ENCODE peak calls at places on chromosomes 12 and 14, in four cellular contexts. I, N, X and O are unnamed samples.

GRCh38 chr12:91099836-91100235 is 11.5 kb downstream of the LUM start:
- DNase-seq in I (no peak), N (no peak), X (no peak), O (no peak)

GRCh38 chr14:69242311-69243224 is 17.4 kb upstream of the GALNT16 start:
- DNase-seq in I (peak), N (peak), X (peak), O (peak)

GRCh38 chr12:3170423-3171194 is 93.4 kb downstream of the TSPAN9 start:
- DNase-seq in I (no peak), N (peak), X (no peak), O (peak)

GRCh38 chr14:100393362-100393761 is 70.2 kb downstream of the SLC25A47 start:
- DNase-seq in I (no peak), N (no peak), X (no peak), O (no peak)

GRCh38 chr12:116535241-116535640 is 23.9 kb upstream of the MAP1LC3B2 start:
- DNase-seq in I (no peak), N (no peak), X (no peak), O (no peak)

GRCh38 chr12:102824218-102824835 is 92.7 kb downstream of the PAH start:
- DNase-seq in I (peak), N (peak), X (peak), O (peak)

GRCh38 chr14:52072266-52072780 is 3.5 kb upstream of the NID2 start:
- DNase-seq in I (no peak), N (no peak), X (no peak), O (no peak)

GRCh38 chr14:85534435-85534834 is 4.5 kb downstream of the FLRT2 start:
- DNase-seq in I (no peak), N (no peak), X (peak), O (peak)

GRCh38 chr14:62189698-62190097 is 427.5 kb downstream of the SNAPC1 start:
- DNase-seq in I (no peak), N (peak), X (no peak), O (peak)

GRCh38 chr14:58768977-58769376 is 131.2 kb downstream of the DACT1 start:
- DNase-seq in I (no peak), N (no peak), X (no peak), O (no peak)

GRCh38 chr12:968561-968960 is 19.1 kb upstream of the RAD52 start:
- DNase-seq in I (no peak), N (no peak), X (no peak), O (no peak)

GRCh38 chr12:124715121-124715990 is 147.9 kb upstream of the NCOR2 start:
- DNase-seq in I (no peak), N (peak), X (no peak), O (peak)

GRCh38 chr12:6965714-6966113 is 4.8 kb downstream of the PHB2 start:
- DNase-seq in I (peak), N (no peak), X (no peak), O (no peak)

GRCh38 chr12:26846419-26846818 is 13.4 kb upstream of the ITPR2 start:
- DNase-seq in I (no peak), N (no peak), X (no peak), O (no peak)

GRCh38 chr12:26845984-26846383 is 13.0 kb upstream of the ITPR2 start:
- DNase-seq in I (no peak), N (peak), X (no peak), O (no peak)

GRCh38 chr12:26843306-26843705 is 10.3 kb upstream of the ITPR2 start:
- DNase-seq in I (no peak), N (no peak), X (no peak), O (no peak)

GRCh38 chr12:26847431-26847830 is 14.4 kb upstream of the ITPR2 start:
- DNase-seq in I (no peak), N (no peak), X (no peak), O (no peak)

GRCh38 chr12:26845057-26845666 is 12.2 kb upstream of the ITPR2 start:
- DNase-seq in I (peak), N (no peak), X (peak), O (peak)
- TF ChIP-seq CTCF in I (peak), N (peak), X (peak), O (peak)

GRCh38 chr12:113528606-113529005 is 56.9 kb upstream of the LHX5 start:
- DNase-seq in I (no peak), N (no peak), X (no peak), O (no peak)
- TF ChIP-seq CTCF in I (no peak), N (no peak), X (no peak), O (no peak)

DNA sequence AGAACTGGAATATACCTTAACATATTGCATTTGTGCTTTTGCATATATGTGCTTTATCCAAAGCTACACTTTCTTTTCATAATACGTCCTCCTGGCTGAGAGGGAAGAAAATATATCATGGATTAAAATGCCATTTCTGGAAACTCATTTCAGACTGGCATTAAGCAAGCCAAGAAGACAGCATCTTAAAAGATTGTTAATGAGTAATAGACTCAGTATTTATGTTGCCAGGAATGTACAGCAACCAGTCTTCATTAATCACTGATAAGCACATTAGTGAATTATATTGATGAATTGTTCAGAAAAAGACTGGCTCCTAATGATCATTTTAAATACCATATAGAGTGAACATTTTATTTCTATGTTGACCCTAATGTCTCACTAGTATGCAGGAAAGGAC is 134.9 kb upstream of the IFNG-AS1 start:
- DNase-seq in I (no peak), N (peak), X (no peak), O (no peak)
- TF ChIP-seq CTCF in I (no peak), N (no peak), X (no peak), O (no peak)

GRCh38 chr12:119444462-119445044 is 110.0 kb downstream of the CCDC60 start:
- DNase-seq in I (peak), N (peak), X (peak), O (peak)
- TF ChIP-seq CTCF in I (peak), N (peak), X (peak), O (peak)

DNA sequence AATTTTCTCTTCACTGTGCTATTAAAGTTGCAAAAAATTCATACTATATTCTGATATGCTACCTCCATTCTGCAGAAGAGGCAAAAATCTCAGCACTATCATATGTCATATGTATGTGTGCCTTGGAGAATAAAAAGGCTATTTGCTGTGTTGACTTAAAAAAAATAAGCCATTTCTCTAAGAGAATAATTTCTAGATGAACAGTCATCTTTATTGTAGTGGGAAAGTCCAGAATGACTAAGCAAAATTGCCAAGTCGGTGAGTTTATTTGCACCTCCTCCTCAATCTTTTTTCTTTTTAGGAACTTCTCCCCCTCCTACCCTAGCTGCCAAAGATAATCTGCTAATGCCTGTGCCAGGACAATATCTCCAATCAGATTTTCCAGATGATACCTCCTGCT is 353.8 kb upstream of the FAR2 start:
- DNase-seq in I (no peak), N (peak), X (no peak), O (peak)
- TF ChIP-seq CTCF in I (no peak), N (no peak), X (no peak), O (no peak)

GRCh38 chr12:53196486-53196885 is 10.6 kb downstream of the ITGB7 start:
- DNase-seq in I (no peak), N (no peak), X (no peak), O (no peak)
- TF ChIP-seq CTCF in I (no peak), N (peak), X (no peak), O (no peak)

GRCh38 chr14:54001189-54001878 is 44.7 kb upstream of the BMP4 start:
- DNase-seq in I (no peak), N (peak), X (no peak), O (peak)
- TF ChIP-seq CTCF in I (no peak), N (peak), X (peak), O (no peak)